ENCODE peak calls at places on chromosome 1, in nine cellular contexts. C is MV-4-11; H is EL; I is endothelial cell; M is activated CD4-positive, alpha-beta T cell treated with anti-CD3 and anti-CD28 coated beads for 48 hours; G is left colon; Z is Caki2; V is GM04504; P is effector memory CD8-positive, alpha-beta T cell. T is an unnamed sample.

GRCh38 chr1:46458190-46458589 is 31.4 kb upstream of the DMBX1 start:
- DNase-seq in C (no peak), H (no peak), I (no peak), M (no peak), G (no peak), Z (no peak), V (no peak), P (no peak), T (no peak)

GRCh38 chr1:240577095-240577494 is 34.9 kb downstream of the GREM2 start:
- DNase-seq in C (no peak), H (no peak), I (no peak), M (no peak), G (no peak), Z (no peak), V (no peak), P (no peak), T (no peak)

GRCh38 chr1:176241385-176242015 is 34.4 kb upstream of the COP1 start:
- DNase-seq in C (peak), H (peak), I (no peak), M (peak), G (no peak), Z (peak), V (peak), P (no peak), T (peak)

GRCh38 chr1:6512908-6513280 is 21.4 kb upstream of the PLEKHG5 start:
- DNase-seq in C (no peak), H (no peak), I (no peak), M (no peak), G (no peak), Z (no peak), V (no peak), P (no peak), T (no peak)

GRCh38 chr1:55252942-55253589 is 37.9 kb upstream of the USP24 start:
- DNase-seq in C (no peak), H (no peak), I (no peak), M (no peak), G (no peak), Z (no peak), V (no peak), P (no peak), T (no peak)

GRCh38 chr1:228318823-228319241 is 87.8 kb downstream of the TRIM11 start:
- DNase-seq in C (no peak), H (no peak), I (no peak), M (no peak), G (peak), Z (no peak), V (no peak), P (no peak), T (no peak)

GRCh38 chr1:71521655-71522264 is 440.9 kb upstream of the ZRANB2 start:
- DNase-seq in C (peak), H (peak), I (peak), M (peak), G (peak), Z (no peak), V (peak), P (no peak), T (peak)

GRCh38 chr1:171948491-171948890 is 107.2 kb downstream of the DNM3 start:
- DNase-seq in C (peak), H (peak), I (no peak), M (no peak), G (no peak), Z (peak), V (peak), P (no peak), T (peak)

GRCh38 chr1:88655685-88656299 is 28.3 kb upstream of the PKN2 start:
- DNase-seq in C (peak), H (peak), I (no peak), M (no peak), G (no peak), Z (peak), V (no peak), P (no peak), T (peak)

GRCh38 chr1:184941094-184941733 is 33.1 kb downstream of the NIBAN1 start:
- DNase-seq in C (peak), H (no peak), I (no peak), M (no peak), G (no peak), Z (no peak), V (no peak), P (no peak), T (no peak)